ENCODE peak calls at places on chromosome 4, in nine cellular contexts. One of them, this sample, is unnamed.

GRCh38 chr4:106444557-106444956 is 76.0 kb upstream of the GIMD1 start:
- DNase-seq in HFFc6: peak
- DNase-seq in cardiac muscle cell: no peak
- DNase-seq in tibial artery: no peak
- DNase-seq in BJ: peak
- DNase-seq in NB4: no peak
- DNase-seq in endodermal cell: no peak
- DNase-seq in brain microvascular endothelial cell: peak
- DNase-seq in GM20000: no peak
- DNase-seq in this sample: no peak

GRCh38 chr4:53908661-53909078 is 155.7 kb downstream of the CHIC2 start:
- DNase-seq in BJ: peak
- DNase-seq in cardiac muscle cell: peak
- DNase-seq in endodermal cell: no peak
- DNase-seq in brain microvascular endothelial cell: peak
- DNase-seq in HFFc6: peak
- DNase-seq in NB4: peak
- DNase-seq in GM20000: peak
- DNase-seq in tibial artery: peak
- DNase-seq in this sample: no peak

GRCh38 chr4:141057582-141057981 is 75.7 kb downstream of the RNF150 start:
- DNase-seq in endodermal cell: no peak
- DNase-seq in NB4: no peak
- DNase-seq in BJ: no peak
- DNase-seq in HFFc6: no peak
- DNase-seq in tibial artery: no peak
- DNase-seq in brain microvascular endothelial cell: no peak
- DNase-seq in cardiac muscle cell: no peak
- DNase-seq in GM20000: no peak
- DNase-seq in this sample: no peak

GRCh38 chr4:95510145-95510544 is 38.6 kb downstream of the UNC5C start:
- DNase-seq in HFFc6: no peak
- DNase-seq in tibial artery: no peak
- DNase-seq in cardiac muscle cell: peak
- DNase-seq in BJ: no peak
- DNase-seq in brain microvascular endothelial cell: peak
- DNase-seq in NB4: peak
- DNase-seq in endodermal cell: no peak
- DNase-seq in GM20000: peak
- DNase-seq in this sample: no peak

GRCh38 chr4:86096373-86096772 is 263.5 kb downstream of the MAPK10 start:
- DNase-seq in cardiac muscle cell: no peak
- DNase-seq in NB4: no peak
- DNase-seq in tibial artery: no peak
- DNase-seq in HFFc6: no peak
- DNase-seq in brain microvascular endothelial cell: no peak
- DNase-seq in GM20000: no peak
- DNase-seq in BJ: no peak
- DNase-seq in endodermal cell: no peak
- DNase-seq in this sample: no peak

GRCh38 chr4:147830987-147831386 is 99.1 kb downstream of the ARHGAP10 start:
- DNase-seq in tibial artery: no peak
- DNase-seq in cardiac muscle cell: peak
- DNase-seq in HFFc6: peak
- DNase-seq in GM20000: no peak
- DNase-seq in NB4: no peak
- DNase-seq in endodermal cell: no peak
- DNase-seq in BJ: peak
- DNase-seq in brain microvascular endothelial cell: peak
- DNase-seq in this sample: no peak

GRCh38 chr4:11650801-11651596 is 222.3 kb upstream of the HS3ST1 start:
- DNase-seq in BJ: no peak
- DNase-seq in endodermal cell: no peak
- DNase-seq in HFFc6: no peak
- DNase-seq in GM20000: no peak
- DNase-seq in tibial artery: no peak
- DNase-seq in cardiac muscle cell: peak
- DNase-seq in NB4: no peak
- DNase-seq in brain microvascular endothelial cell: no peak
- DNase-seq in this sample: no peak

GRCh38 chr4:26321326-26322276 is 787 bp downstream of the RBPJ start:
- DNase-seq in BJ: no peak
- DNase-seq in HFFc6: no peak
- DNase-seq in endodermal cell: peak
- DNase-seq in brain microvascular endothelial cell: no peak
- DNase-seq in GM20000: peak
- DNase-seq in tibial artery: peak
- DNase-seq in NB4: peak
- DNase-seq in cardiac muscle cell: peak
- DNase-seq in this sample: no peak

GRCh38 chr4:16158504-16158852 is 67.8 kb downstream of the TAPT1 start:
- DNase-seq in tibial artery: no peak
- DNase-seq in BJ: no peak
- DNase-seq in GM20000: no peak
- DNase-seq in cardiac muscle cell: no peak
- DNase-seq in brain microvascular endothelial cell: no peak
- DNase-seq in endodermal cell: no peak
- DNase-seq in HFFc6: no peak
- DNase-seq in NB4: no peak
- DNase-seq in this sample: no peak

GRCh38 chr4:89765966-89766365 is 71.0 kb downstream of the SNCA start:
- DNase-seq in brain microvascular endothelial cell: peak
- DNase-seq in endodermal cell: no peak
- DNase-seq in HFFc6: peak
- DNase-seq in tibial artery: no peak
- DNase-seq in cardiac muscle cell: peak
- DNase-seq in NB4: no peak
- DNase-seq in GM20000: no peak
- DNase-seq in BJ: peak
- DNase-seq in this sample: no peak

GRCh38 chr4:138535316-138535715 is 293.2 kb upstream of the SLC7A11 start:
- DNase-seq in HFFc6: peak
- DNase-seq in BJ: no peak
- DNase-seq in brain microvascular endothelial cell: peak
- DNase-seq in NB4: no peak
- DNase-seq in tibial artery: no peak
- DNase-seq in cardiac muscle cell: peak
- DNase-seq in endodermal cell: no peak
- DNase-seq in GM20000: no peak
- DNase-seq in this sample: no peak

GRCh38 chr4:8351931-8352367 is 82.4 kb downstream of the HTRA3 start:
- DNase-seq in BJ: no peak
- DNase-seq in GM20000: no peak
- DNase-seq in HFFc6: no peak
- DNase-seq in brain microvascular endothelial cell: peak
- DNase-seq in NB4: no peak
- DNase-seq in endodermal cell: no peak
- DNase-seq in tibial artery: peak
- DNase-seq in cardiac muscle cell: peak
- DNase-seq in this sample: no peak

GRCh38 chr4:40546506-40546905 is 83.2 kb downstream of the RBM47 start:
- DNase-seq in endodermal cell: no peak
- DNase-seq in GM20000: no peak
- DNase-seq in BJ: no peak
- DNase-seq in cardiac muscle cell: no peak
- DNase-seq in brain microvascular endothelial cell: no peak
- DNase-seq in HFFc6: no peak
- DNase-seq in tibial artery: no peak
- DNase-seq in NB4: no peak
- DNase-seq in this sample: no peak

GRCh38 chr4:22739933-22740332 is 47.2 kb downstream of the GBA3 start:
- DNase-seq in BJ: no peak
- DNase-seq in HFFc6: no peak
- DNase-seq in NB4: no peak
- DNase-seq in endodermal cell: no peak
- DNase-seq in cardiac muscle cell: no peak
- DNase-seq in GM20000: no peak
- DNase-seq in brain microvascular endothelial cell: no peak
- DNase-seq in tibial artery: no peak
- DNase-seq in this sample: no peak

GRCh38 chr4:13783800-13784411 is 156.4 kb upstream of the BOD1L1 start:
- DNase-seq in cardiac muscle cell: peak
- DNase-seq in BJ: no peak
- DNase-seq in tibial artery: no peak
- DNase-seq in endodermal cell: no peak
- DNase-seq in brain microvascular endothelial cell: peak
- DNase-seq in HFFc6: no peak
- DNase-seq in NB4: no peak
- DNase-seq in GM20000: no peak
- DNase-seq in this sample: no peak

GRCh38 chr4:143291334-143291733 is 45.3 kb upstream of the GAB1 start:
- DNase-seq in cardiac muscle cell: no peak
- DNase-seq in BJ: no peak
- DNase-seq in tibial artery: no peak
- DNase-seq in NB4: no peak
- DNase-seq in brain microvascular endothelial cell: no peak
- DNase-seq in GM20000: no peak
- DNase-seq in endodermal cell: no peak
- DNase-seq in HFFc6: no peak
- DNase-seq in this sample: no peak

GRCh38 chr4:102170910-102171309 is 174.4 kb downstream of the SLC39A8 start:
- DNase-seq in HFFc6: no peak
- DNase-seq in NB4: no peak
- DNase-seq in endodermal cell: no peak
- DNase-seq in GM20000: no peak
- DNase-seq in BJ: no peak
- DNase-seq in cardiac muscle cell: no peak
- DNase-seq in tibial artery: no peak
- DNase-seq in brain microvascular endothelial cell: no peak
- DNase-seq in this sample: no peak

GRCh38 chr4:102163404-102164140 is 181.7 kb downstream of the SLC39A8 start:
- DNase-seq in HFFc6: no peak
- DNase-seq in GM20000: no peak
- DNase-seq in BJ: no peak
- DNase-seq in endodermal cell: no peak
- DNase-seq in NB4: no peak
- DNase-seq in brain microvascular endothelial cell: no peak
- DNase-seq in cardiac muscle cell: no peak
- DNase-seq in tibial artery: no peak
- DNase-seq in this sample: no peak

GRCh38 chr4:102168580-102168979 is 176.7 kb downstream of the SLC39A8 start:
- DNase-seq in HFFc6: no peak
- DNase-seq in BJ: no peak
- DNase-seq in NB4: no peak
- DNase-seq in GM20000: no peak
- DNase-seq in brain microvascular endothelial cell: no peak
- DNase-seq in cardiac muscle cell: no peak
- DNase-seq in endodermal cell: no peak
- DNase-seq in tibial artery: no peak
- DNase-seq in this sample: no peak

GRCh38 chr4:102169345-102169744 is 175.9 kb downstream of the SLC39A8 start:
- DNase-seq in endodermal cell: peak
- DNase-seq in NB4: peak
- DNase-seq in brain microvascular endothelial cell: peak
- DNase-seq in HFFc6: no peak
- DNase-seq in GM20000: no peak
- DNase-seq in BJ: no peak
- DNase-seq in tibial artery: no peak
- DNase-seq in cardiac muscle cell: peak
- DNase-seq in this sample: no peak

GRCh38 chr4:102165584-102165983 is 179.7 kb downstream of the SLC39A8 start:
- DNase-seq in HFFc6: no peak
- DNase-seq in GM20000: no peak
- DNase-seq in tibial artery: no peak
- DNase-seq in cardiac muscle cell: no peak
- DNase-seq in endodermal cell: no peak
- DNase-seq in brain microvascular endothelial cell: no peak
- DNase-seq in NB4: no peak
- DNase-seq in BJ: no peak
- DNase-seq in this sample: no peak
- TF ChIP-seq CTCF in HFFc6: no peak
- TF ChIP-seq CTCF in GM20000: no peak
- TF ChIP-seq CTCF in tibial artery: no peak
- TF ChIP-seq CTCF in cardiac muscle cell: no peak
- TF ChIP-seq CTCF in endodermal cell: no peak
- TF ChIP-seq CTCF in brain microvascular endothelial cell: no peak
- TF ChIP-seq CTCF in NB4: no peak
- TF ChIP-seq CTCF in BJ: no peak
- TF ChIP-seq CTCF in this sample: no peak

GRCh38 chr4:56909083-56909981 is 1.6 kb downstream of the REST start:
- DNase-seq in BJ: no peak
- DNase-seq in brain microvascular endothelial cell: peak
- DNase-seq in endodermal cell: peak
- DNase-seq in NB4: peak
- DNase-seq in tibial artery: peak
- DNase-seq in GM20000: peak
- DNase-seq in cardiac muscle cell: peak
- DNase-seq in HFFc6: peak
- DNase-seq in this sample: no peak
- TF ChIP-seq CTCF in BJ: no peak
- TF ChIP-seq CTCF in brain microvascular endothelial cell: no peak
- TF ChIP-seq CTCF in endodermal cell: no peak
- TF ChIP-seq CTCF in NB4: no peak
- TF ChIP-seq CTCF in tibial artery: no peak
- TF ChIP-seq CTCF in GM20000: no peak
- TF ChIP-seq CTCF in cardiac muscle cell: peak
- TF ChIP-seq CTCF in HFFc6: no peak
- TF ChIP-seq CTCF in this sample: no peak

DNA sequence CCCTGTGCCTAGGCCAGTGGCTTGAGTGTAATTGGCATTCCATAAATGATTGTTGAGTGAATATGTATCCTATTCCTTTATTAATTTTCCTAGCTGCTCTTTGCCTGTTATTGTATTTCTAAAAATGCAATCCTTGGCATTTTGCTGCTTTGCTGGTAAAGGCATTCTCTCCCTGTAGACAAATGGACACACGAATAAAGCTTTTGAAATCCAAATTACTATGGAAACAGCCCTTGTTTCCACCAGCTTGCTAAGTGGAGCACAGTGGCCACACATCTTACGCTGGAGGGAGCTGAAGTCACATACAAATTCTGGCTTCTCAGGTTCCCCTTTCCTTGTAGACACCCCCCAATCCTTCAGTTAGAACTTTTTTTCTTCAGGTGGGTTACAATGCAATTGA is 66.3 kb downstream of the AGA start:
- DNase-seq in endodermal cell: no peak
- DNase-seq in brain microvascular endothelial cell: no peak
- DNase-seq in BJ: no peak
- DNase-seq in cardiac muscle cell: no peak
- DNase-seq in tibial artery: no peak
- DNase-seq in HFFc6: no peak
- DNase-seq in GM20000: no peak
- DNase-seq in NB4: peak
- DNase-seq in this sample: no peak
- TF ChIP-seq CTCF in endodermal cell: no peak
- TF ChIP-seq CTCF in brain microvascular endothelial cell: peak
- TF ChIP-seq CTCF in BJ: no peak
- TF ChIP-seq CTCF in cardiac muscle cell: no peak
- TF ChIP-seq CTCF in tibial artery: no peak
- TF ChIP-seq CTCF in HFFc6: no peak
- TF ChIP-seq CTCF in GM20000: no peak
- TF ChIP-seq CTCF in NB4: no peak
- TF ChIP-seq CTCF in this sample: no peak

DNA sequence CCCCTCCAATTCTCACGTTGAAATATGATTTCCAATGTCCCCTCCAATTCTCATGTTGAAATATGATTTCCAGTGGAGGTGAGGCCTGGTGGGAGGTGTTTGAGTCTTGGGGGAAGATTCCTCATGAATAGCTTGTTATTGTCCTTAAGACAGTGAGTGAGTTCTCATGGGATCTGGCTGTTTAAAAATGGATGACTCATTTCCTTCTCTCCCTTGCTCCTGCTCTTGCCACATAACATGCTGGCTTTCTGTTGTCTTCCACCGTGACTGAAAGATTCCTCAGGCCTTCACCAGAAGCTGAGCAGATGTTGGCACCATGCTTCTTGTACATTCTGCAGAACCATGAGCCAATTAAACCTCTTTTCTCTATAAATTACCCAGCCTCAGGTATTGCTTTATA is 346.8 kb upstream of the TECRL start:
- DNase-seq in cardiac muscle cell: peak
- DNase-seq in BJ: no peak
- DNase-seq in GM20000: no peak
- DNase-seq in HFFc6: no peak
- DNase-seq in NB4: peak
- DNase-seq in endodermal cell: no peak
- DNase-seq in brain microvascular endothelial cell: peak
- DNase-seq in tibial artery: no peak
- DNase-seq in this sample: no peak
- TF ChIP-seq CTCF in cardiac muscle cell: no peak
- TF ChIP-seq CTCF in BJ: no peak
- TF ChIP-seq CTCF in GM20000: no peak
- TF ChIP-seq CTCF in HFFc6: no peak
- TF ChIP-seq CTCF in NB4: no peak
- TF ChIP-seq CTCF in endodermal cell: no peak
- TF ChIP-seq CTCF in brain microvascular endothelial cell: no peak
- TF ChIP-seq CTCF in tibial artery: no peak
- TF ChIP-seq CTCF in this sample: no peak